ENCODE peak calls at places on chromosomes 4 and X, in seven cellular contexts. One of them, this sample, is unnamed.

GRCh38 chr4:159105063-159105414 is 2.2 kb downstream of the RAPGEF2 start:
- DNase-seq in upper lobe of left lung: no peak
- DNase-seq in transverse colon: no peak
- DNase-seq in A549: no peak
- DNase-seq in uterus: no peak
- DNase-seq in stomach: no peak
- DNase-seq in IMR-90: peak
- DNase-seq in this sample: no peak

GRCh38 chrX:71998836-71999509 is 88.3 kb downstream of the NHSL2 start:
- DNase-seq in upper lobe of left lung: no peak
- DNase-seq in A549: peak
- DNase-seq in transverse colon: no peak
- DNase-seq in uterus: no peak
- DNase-seq in IMR-90: no peak
- DNase-seq in stomach: peak
- DNase-seq in this sample: peak

GRCh38 chrX:155001873-155002272 is 20.6 kb downstream of the F8 start:
- DNase-seq in upper lobe of left lung: no peak
- DNase-seq in uterus: no peak
- DNase-seq in transverse colon: no peak
- DNase-seq in A549: no peak
- DNase-seq in IMR-90: no peak
- DNase-seq in stomach: no peak
- DNase-seq in this sample: no peak

GRCh38 chrX:70336767-70337166 is 46.9 kb downstream of the KIF4A start:
- DNase-seq in transverse colon: no peak
- DNase-seq in IMR-90: no peak
- DNase-seq in A549: no peak
- DNase-seq in stomach: no peak
- DNase-seq in upper lobe of left lung: no peak
- DNase-seq in uterus: no peak
- DNase-seq in this sample: no peak

GRCh38 chr4:44415251-44415650 is 33.4 kb downstream of the KCTD8 start:
- DNase-seq in transverse colon: no peak
- DNase-seq in A549: no peak
- DNase-seq in stomach: no peak
- DNase-seq in upper lobe of left lung: no peak
- DNase-seq in IMR-90: no peak
- DNase-seq in uterus: no peak
- DNase-seq in this sample: no peak

GRCh38 chr4:153152453-153153338 is 51.5 kb upstream of the TRIM2 start:
- DNase-seq in IMR-90: peak
- DNase-seq in upper lobe of left lung: peak
- DNase-seq in uterus: no peak
- DNase-seq in stomach: peak
- DNase-seq in transverse colon: peak
- DNase-seq in A549: no peak
- DNase-seq in this sample: peak

GRCh38 chrX:118974908-118975671 is 672 bp downstream of the LONRF3 start:
- DNase-seq in stomach: peak
- DNase-seq in upper lobe of left lung: peak
- DNase-seq in IMR-90: no peak
- DNase-seq in transverse colon: peak
- DNase-seq in uterus: peak
- DNase-seq in A549: no peak
- DNase-seq in this sample: peak

GRCh38 chr4:23966720-23967119 is 76.9 kb upstream of the PPARGC1A start:
- DNase-seq in transverse colon: no peak
- DNase-seq in IMR-90: no peak
- DNase-seq in uterus: no peak
- DNase-seq in stomach: no peak
- DNase-seq in upper lobe of left lung: no peak
- DNase-seq in A549: no peak
- DNase-seq in this sample: no peak

GRCh38 chr4:122583906-122584305 is 37.0 kb downstream of the IL21 start:
- DNase-seq in A549: no peak
- DNase-seq in uterus: peak
- DNase-seq in stomach: no peak
- DNase-seq in IMR-90: peak
- DNase-seq in upper lobe of left lung: no peak
- DNase-seq in transverse colon: no peak
- DNase-seq in this sample: no peak

GRCh38 chrX:74431807-74432206 is 10.5 kb downstream of the SLC16A2 start:
- DNase-seq in A549: no peak
- DNase-seq in upper lobe of left lung: no peak
- DNase-seq in stomach: no peak
- DNase-seq in transverse colon: no peak
- DNase-seq in uterus: no peak
- DNase-seq in IMR-90: no peak
- DNase-seq in this sample: no peak

GRCh38 chr4:168708108-168708507 is 211.3 kb downstream of the PALLD start:
- DNase-seq in uterus: no peak
- DNase-seq in IMR-90: peak
- DNase-seq in stomach: no peak
- DNase-seq in A549: no peak
- DNase-seq in upper lobe of left lung: no peak
- DNase-seq in transverse colon: no peak
- DNase-seq in this sample: no peak

GRCh38 chr4:168707205-168707604 is 210.4 kb downstream of the PALLD start:
- DNase-seq in A549: no peak
- DNase-seq in stomach: no peak
- DNase-seq in uterus: no peak
- DNase-seq in upper lobe of left lung: no peak
- DNase-seq in IMR-90: peak
- DNase-seq in transverse colon: no peak
- DNase-seq in this sample: no peak

GRCh38 chr4:168710353-168710946 is 213.6 kb downstream of the PALLD start:
- DNase-seq in upper lobe of left lung: no peak
- DNase-seq in IMR-90: peak
- DNase-seq in transverse colon: peak
- DNase-seq in stomach: peak
- DNase-seq in uterus: peak
- DNase-seq in A549: peak
- DNase-seq in this sample: peak

GRCh38 chr4:168701061-168701460 is 204.2 kb downstream of the PALLD start:
- DNase-seq in stomach: no peak
- DNase-seq in A549: no peak
- DNase-seq in upper lobe of left lung: no peak
- DNase-seq in transverse colon: no peak
- DNase-seq in uterus: no peak
- DNase-seq in IMR-90: no peak
- DNase-seq in this sample: no peak

GRCh38 chr4:168705121-168705520 is 208.3 kb downstream of the PALLD start:
- DNase-seq in uterus: no peak
- DNase-seq in A549: no peak
- DNase-seq in transverse colon: no peak
- DNase-seq in IMR-90: no peak
- DNase-seq in stomach: no peak
- DNase-seq in upper lobe of left lung: no peak
- DNase-seq in this sample: no peak
- H3K4me3 ChIP-seq in uterus: no peak
- H3K4me3 ChIP-seq in A549: no peak
- H3K4me3 ChIP-seq in transverse colon: no peak
- H3K4me3 ChIP-seq in IMR-90: no peak
- H3K4me3 ChIP-seq in stomach: no peak
- H3K4me3 ChIP-seq in upper lobe of left lung: no peak
- H3K4me3 ChIP-seq in this sample: no peak

GRCh38 chr4:87527446-87528240 is 1.5 kb downstream of the SPARCL1 start:
- DNase-seq in stomach: no peak
- DNase-seq in upper lobe of left lung: no peak
- DNase-seq in A549: no peak
- DNase-seq in uterus: peak
- DNase-seq in transverse colon: no peak
- DNase-seq in IMR-90: no peak
- DNase-seq in this sample: peak

GRCh38 chr4:87525636-87526035 is 3.5 kb downstream of the SPARCL1 start:
- DNase-seq in IMR-90: peak
- DNase-seq in stomach: no peak
- DNase-seq in A549: no peak
- DNase-seq in uterus: peak
- DNase-seq in transverse colon: no peak
- DNase-seq in upper lobe of left lung: no peak
- DNase-seq in this sample: no peak

GRCh38 chr4:87521757-87522374 is 7.3 kb downstream of the SPARCL1 start:
- DNase-seq in A549: no peak
- DNase-seq in upper lobe of left lung: no peak
- DNase-seq in uterus: no peak
- DNase-seq in IMR-90: peak
- DNase-seq in transverse colon: no peak
- DNase-seq in stomach: no peak
- DNase-seq in this sample: no peak

GRCh38 chr4:87524456-87524855 is 4.7 kb downstream of the SPARCL1 start:
- DNase-seq in uterus: no peak
- DNase-seq in stomach: no peak
- DNase-seq in IMR-90: peak
- DNase-seq in transverse colon: no peak
- DNase-seq in A549: no peak
- DNase-seq in upper lobe of left lung: no peak
- DNase-seq in this sample: no peak

DNA sequence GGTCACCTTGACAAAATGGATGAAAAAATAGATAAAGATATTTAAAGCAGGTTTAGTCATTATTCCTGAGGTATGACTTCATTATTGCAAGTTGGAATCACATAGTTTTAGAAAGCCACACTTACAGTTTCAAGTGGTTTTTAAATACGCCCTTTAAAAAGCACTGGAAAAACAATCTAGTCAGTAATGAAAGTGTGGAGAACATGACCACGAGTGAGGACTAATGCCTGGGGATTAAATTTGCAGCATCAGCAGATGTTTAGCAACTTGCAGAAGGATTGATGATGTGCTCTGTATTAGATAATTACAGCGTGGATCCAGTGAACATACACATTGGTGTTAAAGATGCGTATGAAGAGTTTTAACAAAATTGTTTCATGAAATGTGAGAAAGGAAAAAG is 5.9 kb downstream of the SPARCL1 start:
- DNase-seq in A549: no peak
- DNase-seq in transverse colon: no peak
- DNase-seq in upper lobe of left lung: no peak
- DNase-seq in uterus: no peak
- DNase-seq in stomach: no peak
- DNase-seq in IMR-90: no peak
- DNase-seq in this sample: no peak
- H3K27ac ChIP-seq in A549: no peak
- H3K27ac ChIP-seq in transverse colon: peak
- H3K27ac ChIP-seq in upper lobe of left lung: peak
- H3K27ac ChIP-seq in uterus: peak
- H3K27ac ChIP-seq in stomach: peak
- H3K27ac ChIP-seq in IMR-90: no peak
- H3K27ac ChIP-seq in this sample: no peak

GRCh38 chr4:38664704-38665401 is 854 bp downstream of the KLF3 start:
- DNase-seq in transverse colon: peak
- DNase-seq in A549: no peak
- DNase-seq in uterus: peak
- DNase-seq in upper lobe of left lung: peak
- DNase-seq in stomach: peak
- DNase-seq in IMR-90: peak
- DNase-seq in this sample: peak

GRCh38 chr4:38661371-38661770 is 2.6 kb upstream of the KLF3 start:
- DNase-seq in IMR-90: no peak
- DNase-seq in A549: no peak
- DNase-seq in uterus: no peak
- DNase-seq in upper lobe of left lung: no peak
- DNase-seq in stomach: no peak
- DNase-seq in transverse colon: no peak
- DNase-seq in this sample: no peak

GRCh38 chr4:38665846-38666490 is 2.0 kb downstream of the KLF3 start:
- DNase-seq in uterus: no peak
- DNase-seq in transverse colon: no peak
- DNase-seq in upper lobe of left lung: no peak
- DNase-seq in IMR-90: no peak
- DNase-seq in A549: no peak
- DNase-seq in stomach: no peak
- DNase-seq in this sample: no peak

GRCh38 chr4:38663021-38663800 is 788 bp upstream of the KLF3 start:
- DNase-seq in A549: peak
- DNase-seq in uterus: no peak
- DNase-seq in upper lobe of left lung: no peak
- DNase-seq in IMR-90: no peak
- DNase-seq in transverse colon: no peak
- DNase-seq in stomach: peak
- DNase-seq in this sample: peak

DNA sequence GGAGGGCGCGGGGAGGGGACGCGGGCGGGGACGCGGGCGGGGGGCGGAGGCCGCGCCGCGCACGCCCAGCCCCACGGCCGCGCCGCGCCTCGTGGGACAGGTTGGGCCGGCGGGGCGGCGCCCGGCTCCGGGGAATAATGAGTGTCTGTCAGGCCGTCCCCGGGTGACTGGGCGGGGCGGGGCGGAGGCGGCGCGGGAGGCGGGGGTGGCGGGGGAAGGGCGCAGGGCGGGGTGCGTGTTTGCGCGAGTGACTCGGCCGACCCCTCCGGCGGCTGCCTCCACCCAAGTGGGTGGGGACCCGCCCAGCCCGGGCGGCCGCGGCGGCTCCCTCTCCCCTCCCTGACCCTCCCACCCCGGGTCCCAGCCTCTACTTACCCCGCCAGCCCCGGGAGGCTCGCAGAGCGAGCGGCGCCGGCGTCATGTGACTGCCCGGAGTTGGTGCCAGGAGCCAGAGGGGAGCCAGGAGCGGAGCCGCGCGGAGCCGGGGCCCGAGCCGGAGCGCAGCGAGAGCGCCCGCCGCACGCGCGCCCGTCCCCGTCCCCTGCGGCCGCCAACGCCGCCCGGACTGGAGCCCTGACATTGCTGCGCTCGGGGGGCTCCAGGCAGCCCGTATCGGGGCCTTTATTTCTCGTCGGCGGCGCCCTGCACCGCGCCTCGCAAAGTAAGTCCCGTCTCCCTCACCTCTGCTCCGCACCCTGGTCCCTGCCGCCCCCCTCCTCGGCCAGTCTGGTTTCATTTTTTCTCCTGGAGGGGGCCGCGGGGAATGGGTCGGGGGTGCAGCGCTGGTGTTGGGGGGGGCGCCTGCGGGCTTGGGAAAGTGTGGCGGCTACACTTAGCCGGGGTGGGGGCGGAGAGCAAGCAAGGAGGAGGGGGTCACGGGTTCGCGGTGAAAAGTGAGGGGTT is at the start of gene KLF3:
- DNase-seq in upper lobe of left lung: peak
- DNase-seq in stomach: peak
- DNase-seq in A549: peak
- DNase-seq in IMR-90: peak
- DNase-seq in uterus: peak
- DNase-seq in transverse colon: peak
- DNase-seq in this sample: peak
- TF ChIP-seq POLR2A in upper lobe of left lung: no peak
- TF ChIP-seq POLR2A in stomach: no peak
- TF ChIP-seq POLR2A in A549: peak
- TF ChIP-seq POLR2A in IMR-90: peak
- TF ChIP-seq POLR2A in uterus: peak
- TF ChIP-seq POLR2A in transverse colon: peak
- TF ChIP-seq POLR2A in this sample: peak

DNA sequence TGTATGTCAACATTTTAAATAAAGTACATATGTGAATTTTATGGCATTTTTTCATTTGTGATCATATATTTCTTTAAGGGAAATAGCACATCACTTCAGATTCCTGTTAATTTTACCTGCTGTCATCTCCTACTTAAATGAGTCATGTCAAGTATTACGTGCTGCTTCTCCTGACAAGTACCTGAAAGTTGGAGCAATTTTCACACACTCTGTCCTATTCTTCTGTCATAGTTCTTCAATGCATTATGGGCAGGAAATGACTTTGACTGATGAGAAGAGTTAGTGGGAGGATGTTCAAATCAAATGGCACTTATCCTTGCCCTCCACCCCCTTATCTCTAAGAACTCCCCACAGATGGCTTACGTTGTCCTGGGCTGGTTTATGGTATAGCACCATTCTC is 64.2 kb upstream of the SYTL5 start:
- DNase-seq in transverse colon: no peak
- DNase-seq in uterus: no peak
- DNase-seq in A549: no peak
- DNase-seq in IMR-90: no peak
- DNase-seq in stomach: no peak
- DNase-seq in upper lobe of left lung: no peak
- DNase-seq in this sample: no peak
- H3K4me3 ChIP-seq in transverse colon: no peak
- H3K4me3 ChIP-seq in uterus: no peak
- H3K4me3 ChIP-seq in A549: no peak
- H3K4me3 ChIP-seq in IMR-90: no peak
- H3K4me3 ChIP-seq in stomach: no peak
- H3K4me3 ChIP-seq in upper lobe of left lung: no peak
- H3K4me3 ChIP-seq in this sample: no peak